ENCODE peak calls at places on chromosomes 4 and X, in seven cellular contexts. B is T-helper 2 cell; C is EH; V is stimulated activated CD4-positive, alpha-beta T cell treated with anti-CD3 and anti-CD28 coated beads, TNF-alpha, amount 100 ng/mL, for 48 hours; M is ACHN; P is Jurkat, Clone E6-1; J is MCF 10A. Q is an unnamed sample.

GRCh38 chr4:93203708-93204107 is 624.8 kb upstream of the ATOH1 start:
- DNase-seq in M (no peak), P (no peak), C (peak), B (no peak), J (peak), V (no peak), Q (no peak)

GRCh38 chrX:121260568-121261240 is 213.3 kb downstream of the GLUD2 start:
- DNase-seq in M (no peak), P (no peak), J (no peak), C (peak), B (no peak), V (no peak), Q (no peak)

GRCh38 chrX:140712413-140713173 is 3.0 kb downstream of the LINC00632 start:
- DNase-seq in P (peak), C (peak), B (no peak), J (peak), M (peak), V (no peak), Q (no peak)

GRCh38 chr4:183638436-183638835 is 20.5 kb downstream of the RWDD4 start:
- DNase-seq in B (no peak), M (no peak), V (no peak), P (no peak), J (peak), C (peak), Q (no peak)

GRCh38 chr4:58732973-58733372 is 1622.8 kb upstream of the IGFBP7 start:
- DNase-seq in B (no peak), V (no peak), C (no peak), J (peak), P (no peak), M (peak), Q (no peak)

GRCh38 chr4:56828784-56829535 is 7.5 kb upstream of the SPINK2 start:
- DNase-seq in B (no peak), P (no peak), C (no peak), V (no peak), J (no peak), M (no peak), Q (no peak)

GRCh38 chrX:48826135-48826875 is at the start of gene ERAS:
- DNase-seq in P (no peak), C (no peak), J (no peak), B (no peak), V (no peak), M (no peak), Q (no peak)

GRCh38 chr4:121462660-121463261 is 81.9 kb upstream of the QRFPR start:
- DNase-seq in M (peak), P (peak), B (no peak), V (no peak), C (peak), J (peak), Q (no peak)

GRCh38 chr4:110193822-110194761 is 4.3 kb downstream of the ELOVL6 start:
- DNase-seq in V (peak), P (peak), C (peak), J (peak), B (peak), M (peak), Q (no peak)

GRCh38 chr4:182876427-182876826 is 40.8 kb downstream of the DCTD start:
- DNase-seq in M (no peak), V (no peak), P (no peak), C (no peak), J (no peak), B (no peak), Q (no peak)

GRCh38 chr4:126223784-126224407 is 909.1 kb downstream of the FAT4 start:
- DNase-seq in J (peak), V (no peak), P (peak), C (peak), M (peak), B (no peak), Q (no peak)

GRCh38 chr4:118849867-118850812 is 14.2 kb upstream of the SEC24D start:
- DNase-seq in M (peak), P (no peak), J (peak), C (peak), B (peak), V (no peak), Q (no peak)

GRCh38 chrX:95346854-95347253 is 1337.8 kb upstream of the DIAPH2 start:
- DNase-seq in B (no peak), V (no peak), M (peak), P (peak), J (peak), C (no peak), Q (peak)

GRCh38 chr4:7546809-7547367 is 112.2 kb upstream of the PSAPL1 start:
- DNase-seq in C (peak), P (no peak), V (no peak), J (peak), B (no peak), M (no peak), Q (peak)

GRCh38 chr4:47468686-47469365 is 5.3 kb upstream of the COMMD8 start:
- DNase-seq in J (no peak), C (peak), M (no peak), B (no peak), P (no peak), V (no peak), Q (peak)

GRCh38 chrX:357693-358471 is 28.8 kb downstream of the PPP2R3B start:
- DNase-seq in M (peak), V (no peak), C (peak), P (peak), J (peak), B (peak), Q (peak)

GRCh38 chrX:39497717-39498265 is 600.0 kb downstream of the BCOR start:
- DNase-seq in P (no peak), M (no peak), B (no peak), C (no peak), J (no peak), V (no peak), Q (no peak)

GRCh38 chr4:76896731-76897521 is 1.0 kb downstream of the SOWAHB start:
- DNase-seq in M (peak), P (no peak), B (peak), C (peak), V (no peak), J (peak), Q (no peak)

GRCh38 chr4:182533948-182534347 is 290.7 kb downstream of the TENM3 start:
- DNase-seq in J (peak), V (no peak), P (no peak), B (no peak), C (peak), M (no peak), Q (no peak)

GRCh38 chr4:55125087-55125721 is at the start of gene KDR:
- DNase-seq in J (peak), C (peak), B (no peak), V (no peak), M (no peak), P (no peak), Q (no peak)

GRCh38 chrX:46645614-46646013 is 72.0 kb downstream of the CHST7 start:
- DNase-seq in C (no peak), B (no peak), V (no peak), M (no peak), P (no peak), J (no peak), Q (no peak)

GRCh38 chrX:17605676-17606075 is 131.6 kb upstream of the SCML1 start:
- DNase-seq in P (no peak), V (no peak), M (no peak), B (no peak), J (no peak), C (peak), Q (no peak)

GRCh38 chr4:107060388-107060787 is 24.3 kb upstream of the DKK2 start:
- DNase-seq in J (no peak), M (no peak), B (no peak), V (no peak), C (peak), P (no peak), Q (no peak)

GRCh38 chrX:101485212-101486064 is at the start of gene ARMCX4:
- DNase-seq in M (peak), C (peak), V (peak), J (no peak), P (no peak), B (no peak), Q (no peak)

GRCh38 chr4:20626326-20626725 is 73.9 kb upstream of the PACRGL start:
- DNase-seq in B (no peak), C (no peak), P (no peak), M (no peak), J (no peak), V (no peak), Q (no peak)

GRCh38 chrX:148567229-148567628 is 66.8 kb downstream of the AFF2 start:
- DNase-seq in C (peak), J (no peak), V (no peak), M (no peak), P (no peak), B (no peak), Q (no peak)

GRCh38 chrX:41275661-41276609 is 58.0 kb upstream of the DDX3X start:
- DNase-seq in C (peak), B (no peak), P (no peak), J (peak), V (no peak), M (peak), Q (no peak)

GRCh38 chr4:1857931-1858330 is 2.0 kb upstream of the LETM1 start:
- DNase-seq in B (no peak), V (no peak), M (no peak), P (no peak), J (no peak), C (no peak), Q (no peak)

GRCh38 chr4:103075435-103075893 is 1.1 kb downstream of the SLC9B2 start:
- DNase-seq in J (peak), V (no peak), B (no peak), P (no peak), C (peak), M (no peak), Q (no peak)

GRCh38 chr4:158042591-158043030 is 130.2 kb downstream of the GASK1B start:
- DNase-seq in P (no peak), M (no peak), C (peak), B (no peak), V (no peak), J (peak), Q (no peak)

GRCh38 chr4:113368056-113368455 is 318.6 kb downstream of the ANK2 start:
- DNase-seq in P (no peak), V (no peak), C (peak), M (no peak), B (no peak), J (no peak), Q (no peak)

GRCh38 chrX:19003756-19004155 is 19.8 kb upstream of the PHKA2 start:
- DNase-seq in B (no peak), J (no peak), M (no peak), V (no peak), C (no peak), P (no peak), Q (no peak)

GRCh38 chrX:112851161-112851779 is 10.6 kb upstream of the AMOT start:
- DNase-seq in P (no peak), M (no peak), V (no peak), B (no peak), J (peak), C (no peak), Q (no peak)

GRCh38 chr4:173538148-173538902 is 8.3 kb upstream of the HAND2 start:
- DNase-seq in P (no peak), V (no peak), M (no peak), J (no peak), B (no peak), C (peak), Q (no peak)

GRCh38 chr4:20253799-20254409 is 2.2 kb downstream of the SLIT2 start:
- DNase-seq in B (no peak), V (no peak), M (peak), P (no peak), C (peak), J (no peak), Q (no peak)

GRCh38 chrX:11703855-11704254 is 38.1 kb upstream of the ARHGAP6 start:
- DNase-seq in M (no peak), B (no peak), V (no peak), C (no peak), J (no peak), P (no peak), Q (no peak)

GRCh38 chr4:83109480-83110221 is 4.9 kb downstream of the PLAC8 start:
- DNase-seq in M (peak), B (peak), J (no peak), C (peak), P (no peak), V (no peak), Q (no peak)

Q was measured in SW 1271.